ENCODE peak calls at places on chromosomes 12 and 14, in five cellular contexts. P, H, D, Q and M are unnamed samples. For H3K4me1 and H3K36me3, the result is how much of the 10 kb centered on the place peaks cover.

GRCh38 chr12:59179231-59179630 is 258.9 kb upstream of the LRIG3 start:
- DNase-seq in P (no peak), H (no peak), D (no peak), Q (no peak), M (no peak)

GRCh38 chr12:14514154-14514842 is 53.4 kb downstream of the PLBD1 start:
- DNase-seq in P (peak), H (peak), D (no peak), Q (no peak), M (no peak)

GRCh38 chr12:114361545-114361944 is 44.4 kb downstream of the TBX5 start:
- DNase-seq in P (no peak), H (no peak), D (no peak), Q (no peak), M (no peak)

GRCh38 chr12:2212971-2213869 is 160.4 kb downstream of the CACNA1C start:
- DNase-seq in P (peak), H (no peak), D (no peak), Q (peak), M (no peak)

GRCh38 chr12:79056775-79057174 is 192.2 kb downstream of the SYT1 start:
- DNase-seq in P (no peak), H (no peak), D (peak), Q (no peak), M (peak)

GRCh38 chr12:116687888-116688287 is 50.0 kb downstream of the SPRING1 start:
- DNase-seq in P (no peak), H (peak), D (peak), Q (no peak), M (no peak)

GRCh38 chr12:43786899-43787693 is 19.0 kb downstream of the TWF1 start:
- DNase-seq in P (no peak), H (no peak), D (no peak), Q (no peak), M (no peak)

GRCh38 chr12:106506691-106507090 is 76.1 kb upstream of the RFX4 start:
- DNase-seq in P (no peak), H (no peak), D (no peak), Q (no peak), M (no peak)

GRCh38 chr12:111998015-111998414 is 14.9 kb downstream of the TMEM116 start:
- DNase-seq in P (no peak), H (no peak), D (no peak), Q (no peak), M (no peak)

GRCh38 chr12:42473130-42473529 is 116.4 kb downstream of the PRICKLE1 start:
- DNase-seq in P (peak), H (no peak), D (no peak), Q (no peak), M (peak)

GRCh38 chr14:47022721-47023120 is 371.1 kb upstream of the RPL10L start:
- DNase-seq in P (no peak), H (no peak), D (no peak), Q (no peak), M (no peak)

GRCh38 chr12:14618990-14619389 is 51.3 kb upstream of the PLBD1 start:
- DNase-seq in P (peak), H (no peak), D (peak), Q (no peak), M (peak)

GRCh38 chr12:103431387-103431786 is 64.4 kb downstream of the C12orf42 start:
- DNase-seq in P (no peak), H (no peak), D (no peak), Q (no peak), M (no peak)

GRCh38 chr14:21092147-21093011 is 6.1 kb downstream of the ZNF219 start:
- DNase-seq in P (peak), H (peak), D (peak), Q (peak), M (peak)

GRCh38 chr12:11500222-11500860 is 105.0 kb upstream of the PRB2 start:
- DNase-seq in P (peak), H (peak), D (peak), Q (peak), M (peak)

GRCh38 chr12:110780448-110780847 is 37.8 kb upstream of the PPP1CC start:
- DNase-seq in P (no peak), H (no peak), D (no peak), Q (peak), M (no peak)

GRCh38 chr12:62862259-62862881 is 72.6 kb downstream of the PPM1H start:
- DNase-seq in P (no peak), H (no peak), D (peak), Q (no peak), M (peak)

GRCh38 chr12:32541754-32542374 is 137.2 kb upstream of the DNM1L start:
- DNase-seq in P (no peak), H (peak), D (peak), Q (no peak), M (no peak)

GRCh38 chr12:89476889-89477288 is 47.7 kb downstream of the GALNT4 start:
- DNase-seq in P (peak), H (no peak), D (no peak), Q (no peak), M (no peak)

DNA sequence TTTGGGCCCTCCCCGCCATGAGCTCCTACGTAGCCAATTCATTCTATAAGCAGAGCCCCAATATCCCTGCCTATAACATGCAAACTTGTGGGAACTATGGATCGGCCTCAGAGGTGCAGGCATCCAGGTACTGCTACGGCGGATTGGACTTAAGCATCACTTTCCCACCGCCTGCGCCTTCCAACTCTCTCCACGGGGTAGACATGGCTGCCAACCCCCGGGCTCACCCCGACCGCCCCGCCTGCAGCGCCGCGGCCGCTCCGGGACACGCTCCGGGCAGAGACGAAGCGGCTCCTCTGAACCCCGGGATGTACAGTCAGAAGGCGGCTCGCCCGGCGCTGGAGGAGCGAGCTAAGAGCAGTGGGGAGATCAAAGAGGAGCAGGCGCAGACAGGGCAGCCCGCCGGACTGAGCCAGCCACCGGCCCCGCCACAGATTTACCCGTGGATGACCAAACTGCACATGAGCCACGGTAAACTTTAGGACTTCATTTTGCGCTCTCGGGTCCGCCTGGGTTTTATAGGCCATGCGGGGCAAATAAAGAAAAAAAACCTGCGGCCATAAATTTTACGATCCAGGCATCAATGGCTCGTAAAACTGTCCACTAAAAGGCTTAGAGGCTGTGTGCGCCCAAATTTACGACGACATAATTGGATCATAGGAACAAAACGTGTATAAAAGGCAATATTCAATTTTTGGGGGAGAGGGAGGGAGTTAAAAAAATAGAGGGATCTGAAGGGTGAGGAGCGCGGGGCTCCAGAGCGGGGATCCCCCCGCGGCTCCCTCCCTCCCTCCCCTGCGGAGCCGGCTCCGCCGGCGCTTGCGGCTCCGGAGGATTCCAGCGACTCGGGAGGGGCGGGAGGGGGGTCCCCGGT is 493 bp downstream of the HOXC5 start:
- DNase-seq in P (peak), H (peak), D (no peak), Q (no peak), M (no peak)
- H3K9ac ChIP-seq in P (peak), H (no peak), D (no peak), Q (no peak), M (peak)

DNA sequence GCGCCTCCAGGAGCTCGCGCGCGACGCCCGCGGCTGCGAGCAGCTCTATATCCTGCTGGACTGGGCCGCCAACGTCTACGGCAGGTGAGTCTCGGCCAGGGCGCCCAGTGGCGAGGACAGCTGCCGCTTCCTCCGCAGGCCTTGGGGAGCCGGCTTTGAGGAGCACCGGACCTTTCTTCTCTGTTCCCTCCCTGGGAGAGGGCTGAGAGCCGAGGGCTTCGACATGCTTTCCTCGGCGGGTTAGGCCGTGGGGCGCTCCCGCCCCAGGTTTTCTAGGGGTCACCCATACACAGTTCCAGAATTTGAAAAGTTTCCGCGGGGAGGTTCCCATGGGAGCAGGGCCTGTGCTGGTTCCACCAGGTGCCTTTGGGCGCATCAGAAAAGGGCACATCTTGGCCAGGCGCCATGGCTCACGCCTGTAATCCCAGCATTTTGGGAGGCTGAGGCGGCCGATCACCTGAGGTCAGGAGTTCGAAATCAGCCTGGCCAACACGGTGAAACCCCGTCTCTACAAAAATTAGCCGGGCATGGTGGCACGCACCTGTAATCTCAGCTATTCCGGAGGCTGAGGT is 8.2 kb downstream of the EXOC3L4 start:
- DNase-seq in P (no peak), H (no peak), D (no peak), Q (no peak), M (no peak)
- H3K4me1 ChIP-seq in P (under half), H (half or more), D (under half), Q (under half), M (under half)

GRCh38 chr12:131740626-131741025 is 29.7 kb downstream of the SFSWAP start:
- DNase-seq in P (no peak), H (no peak), D (no peak), Q (no peak), M (no peak)
- H3K36me3 ChIP-seq in P (under half), H (half or more), D (under half), Q (under half), M (half or more)

GRCh38 chr14:61280092-61280525 is 1.0 kb downstream of the TMEM30B start:
- DNase-seq in P (no peak), H (no peak), D (no peak), Q (no peak), M (no peak)
- H3K9ac ChIP-seq in P (no peak), H (no peak), D (no peak), Q (no peak), M (peak)

GRCh38 chr12:52082026-52082667 is 2.6 kb downstream of the SMIM41 start:
- DNase-seq in P (peak), H (peak), D (no peak), Q (no peak), M (peak)
- H3K4me1 ChIP-seq in P (under half), H (under half), D (under half), Q (under half), M (under half)

DNA sequence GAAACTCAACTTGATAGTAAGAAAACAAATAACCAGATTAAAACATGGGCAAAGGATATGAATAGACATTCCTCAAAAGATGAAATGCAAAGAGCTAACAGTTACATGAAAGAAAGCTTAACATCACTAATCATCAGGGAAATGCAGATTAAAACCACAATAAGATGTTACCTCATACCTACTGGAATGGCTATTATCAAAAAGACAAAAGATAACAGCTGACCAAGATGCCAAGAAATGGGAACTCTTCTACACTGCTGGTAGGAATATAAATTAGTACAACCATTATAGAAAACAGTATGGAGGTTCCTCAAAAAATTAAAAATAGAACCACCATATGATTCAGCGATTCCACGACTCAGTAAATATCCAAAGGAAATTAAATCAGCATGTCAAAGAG is 18.8 kb downstream of the KCNH5 start:
- DNase-seq in P (no peak), H (no peak), D (no peak), Q (no peak), M (no peak)
- H3K36me3 ChIP-seq in P (under half), H (under half), D (under half), Q (under half), M (under half)

GRCh38 chr12:94834036-94834625 is 169.4 kb downstream of the NDUFA12 start:
- DNase-seq in P (no peak), H (no peak), D (no peak), Q (no peak), M (no peak)

GRCh38 chr12:94832105-94832504 is 171.4 kb downstream of the NDUFA12 start:
- DNase-seq in P (no peak), H (no peak), D (no peak), Q (no peak), M (no peak)

GRCh38 chr12:94829552-94829951 is 173.9 kb downstream of the NDUFA12 start:
- DNase-seq in P (no peak), H (no peak), D (no peak), Q (no peak), M (peak)

GRCh38 chr12:94832780-94833760 is 170.4 kb downstream of the NDUFA12 start:
- DNase-seq in P (peak), H (no peak), D (no peak), Q (no peak), M (peak)

DNA sequence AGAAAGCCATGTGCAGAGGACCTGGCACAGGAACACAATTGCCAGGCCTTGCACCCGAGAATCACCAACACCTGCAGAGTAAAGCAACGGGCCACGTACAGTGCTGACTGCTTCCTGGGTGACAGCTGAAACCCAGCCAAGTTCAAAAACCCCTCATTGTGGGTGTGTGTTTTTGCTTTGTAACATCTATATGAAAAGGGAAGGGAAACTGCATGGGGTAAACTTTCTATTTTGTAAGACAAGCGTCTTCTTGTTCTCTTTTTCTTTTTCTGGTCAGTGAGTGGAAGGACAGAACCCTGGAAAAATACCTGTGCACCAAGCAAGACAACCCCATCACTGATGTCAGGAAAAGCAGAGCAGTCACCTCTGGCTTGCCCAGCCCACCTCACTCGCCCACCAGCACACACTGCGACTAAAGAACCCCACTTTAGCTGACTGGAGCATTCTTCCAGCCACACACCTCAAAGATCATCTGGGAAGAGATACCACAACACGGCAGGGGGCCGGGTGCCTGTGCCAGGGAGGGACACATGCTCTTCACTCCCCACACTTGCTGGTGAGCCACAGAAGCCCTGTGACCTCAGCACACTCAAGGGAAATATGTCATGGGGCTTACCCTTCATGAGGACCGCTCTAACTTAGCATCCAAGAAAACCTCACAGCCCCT is 172.3 kb downstream of the NDUFA12 start:
- DNase-seq in P (no peak), H (no peak), D (no peak), Q (peak), M (no peak)
- H3K9ac ChIP-seq in P (no peak), H (no peak), D (no peak), Q (peak), M (no peak)

DNA sequence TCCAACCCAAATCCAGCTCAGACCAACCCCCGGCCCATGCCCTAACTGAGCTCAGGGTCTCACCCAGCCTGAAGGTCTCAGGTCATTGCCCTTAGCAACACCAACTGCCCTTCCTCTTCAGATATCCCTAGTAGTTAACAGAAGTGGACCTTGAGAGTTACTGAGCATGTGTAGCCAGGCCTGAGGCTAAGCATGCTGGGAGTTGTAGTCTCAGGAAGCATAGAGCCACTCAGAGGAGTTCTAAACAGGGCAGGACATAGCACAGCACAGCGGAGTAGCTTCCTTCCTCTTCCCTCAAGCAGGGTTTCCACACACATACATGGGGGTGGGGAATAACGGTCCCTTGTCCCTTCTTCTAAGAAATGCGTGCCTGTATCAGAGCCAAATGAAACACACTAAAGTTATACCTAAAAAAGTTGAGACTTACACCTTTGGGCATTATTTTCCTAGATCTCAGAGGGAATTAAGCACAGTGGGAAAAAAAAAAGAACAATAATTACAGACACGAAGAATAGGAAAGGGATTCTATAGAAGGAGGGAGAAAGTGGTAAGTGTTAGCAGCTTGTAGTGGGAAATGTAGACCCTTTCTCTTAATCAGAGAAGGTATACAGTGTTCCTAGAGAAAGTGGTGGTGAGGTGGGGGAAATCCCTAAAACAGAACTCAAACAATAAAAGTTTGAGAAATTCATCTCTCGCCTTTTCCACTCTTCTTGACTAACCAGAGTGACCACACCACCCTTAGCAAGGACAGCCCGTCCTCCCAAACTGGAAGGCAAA is 4.4 kb downstream of the KMT2D start:
- DNase-seq in P (peak), H (peak), D (peak), Q (peak), M (peak)
- H3K4me1 ChIP-seq in P (under half), H (under half), D (under half), Q (under half), M (under half)